ENCODE peak calls at places on chromosomes 7 and 10, in seven cellular contexts. One of them, this sample, is unnamed.

GRCh38 chr7:98119257-98119918 is 12.7 kb downstream of the LMTK2 start:
- DNase-seq in SK-N-SH: no peak
- DNase-seq in GM12878: no peak
- DNase-seq in A549: peak; percentile 46
- DNase-seq in HepG2: peak; percentile 53
- DNase-seq in K562: no peak
- DNase-seq in H1: no peak
- DNase-seq in this sample: no peak

GRCh38 chr7:50208335-50208982 is 96.1 kb upstream of the IKZF1 start:
- DNase-seq in SK-N-SH: no peak
- DNase-seq in GM12878: no peak
- DNase-seq in A549: no peak
- DNase-seq in HepG2: no peak
- DNase-seq in K562: no peak
- DNase-seq in H1: no peak
- DNase-seq in this sample: no peak

GRCh38 chr7:151894131-151895007 is 17.5 kb upstream of the PRKAG2 start:
- DNase-seq in SK-N-SH: no peak
- DNase-seq in GM12878: no peak
- DNase-seq in A549: no peak
- DNase-seq in HepG2: no peak
- DNase-seq in K562: no peak
- DNase-seq in H1: no peak
- DNase-seq in this sample: no peak

GRCh38 chr7:23467731-23468720 is 2.3 kb downstream of the IGF2BP3 start:
- DNase-seq in SK-N-SH: peak; percentile 48
- DNase-seq in GM12878: no peak
- DNase-seq in A549: no peak
- DNase-seq in HepG2: peak; percentile 56
- DNase-seq in K562: peak; percentile 51
- DNase-seq in H1: no peak
- DNase-seq in this sample: no peak

GRCh38 chr7:114862406-114862805 is 59.5 kb upstream of the MDFIC start:
- DNase-seq in SK-N-SH: no peak
- DNase-seq in GM12878: no peak
- DNase-seq in A549: no peak
- DNase-seq in HepG2: no peak
- DNase-seq in K562: no peak
- DNase-seq in H1: no peak
- DNase-seq in this sample: no peak

GRCh38 chr10:43202657-43203490 is 64.0 kb downstream of the RASGEF1A start:
- DNase-seq in SK-N-SH: peak; percentile 29
- DNase-seq in GM12878: no peak
- DNase-seq in A549: no peak
- DNase-seq in HepG2: no peak
- DNase-seq in K562: peak; percentile 97
- DNase-seq in H1: peak; percentile 93
- DNase-seq in this sample: no peak

GRCh38 chr7:87543623-87544022 is 57.1 kb downstream of the ABCB1 start:
- DNase-seq in SK-N-SH: no peak
- DNase-seq in GM12878: no peak
- DNase-seq in A549: no peak
- DNase-seq in HepG2: no peak
- DNase-seq in K562: no peak
- DNase-seq in H1: no peak
- DNase-seq in this sample: no peak

GRCh38 chr10:96309631-96310358 is 5.6 kb downstream of the DNTT start:
- DNase-seq in SK-N-SH: no peak
- DNase-seq in GM12878: no peak
- DNase-seq in A549: no peak
- DNase-seq in HepG2: no peak
- DNase-seq in K562: no peak
- DNase-seq in H1: peak; percentile 91
- DNase-seq in this sample: no peak

GRCh38 chr7:71558806-71559205 is 426.9 kb downstream of the GALNT17 start:
- DNase-seq in SK-N-SH: no peak
- DNase-seq in GM12878: no peak
- DNase-seq in A549: no peak
- DNase-seq in HepG2: no peak
- DNase-seq in K562: no peak
- DNase-seq in H1: no peak
- DNase-seq in this sample: no peak

GRCh38 chr10:74500806-74501205 is 325.6 kb upstream of the KAT6B start:
- DNase-seq in SK-N-SH: no peak
- DNase-seq in GM12878: no peak
- DNase-seq in A549: no peak
- DNase-seq in HepG2: no peak
- DNase-seq in K562: no peak
- DNase-seq in H1: no peak
- DNase-seq in this sample: no peak

GRCh38 chr7:108417926-108418325 is 38.3 kb downstream of the NRCAM start:
- DNase-seq in SK-N-SH: no peak
- DNase-seq in GM12878: no peak
- DNase-seq in A549: no peak
- DNase-seq in HepG2: no peak
- DNase-seq in K562: no peak
- DNase-seq in H1: no peak
- DNase-seq in this sample: no peak

GRCh38 chr7:76393116-76394031 is 16.1 kb downstream of the SSC4D start:
- DNase-seq in SK-N-SH: peak; percentile 100
- DNase-seq in GM12878: peak; percentile 66
- DNase-seq in A549: peak; percentile 92
- DNase-seq in HepG2: peak; percentile 89
- DNase-seq in K562: peak; percentile 98
- DNase-seq in H1: peak; percentile 66
- DNase-seq in this sample: peak; percentile 71

GRCh38 chr7:24891173-24891787 is 88.7 kb downstream of the OSBPL3 start:
- DNase-seq in SK-N-SH: no peak
- DNase-seq in GM12878: no peak
- DNase-seq in A549: no peak
- DNase-seq in HepG2: no peak
- DNase-seq in K562: no peak
- DNase-seq in H1: no peak
- DNase-seq in this sample: no peak

GRCh38 chr10:79188154-79188763 is 119.5 kb downstream of the ZMIZ1 start:
- DNase-seq in SK-N-SH: no peak
- DNase-seq in GM12878: no peak
- DNase-seq in A549: no peak
- DNase-seq in HepG2: peak; percentile 78
- DNase-seq in K562: peak; percentile 62
- DNase-seq in H1: no peak
- DNase-seq in this sample: no peak

GRCh38 chr7:46391215-46391614 is 470.1 kb upstream of the IGFBP3 start:
- DNase-seq in SK-N-SH: no peak
- DNase-seq in GM12878: no peak
- DNase-seq in A549: no peak
- DNase-seq in HepG2: no peak
- DNase-seq in K562: no peak
- DNase-seq in H1: no peak
- DNase-seq in this sample: no peak

GRCh38 chr10:75018233-75018632 is 93.2 kb upstream of the SAMD8 start:
- DNase-seq in SK-N-SH: no peak
- DNase-seq in GM12878: no peak
- DNase-seq in A549: no peak
- DNase-seq in HepG2: no peak
- DNase-seq in K562: no peak
- DNase-seq in H1: no peak
- DNase-seq in this sample: no peak

GRCh38 chr7:95113590-95113989 is 206.2 kb downstream of the PPP1R9A start:
- DNase-seq in SK-N-SH: no peak
- DNase-seq in GM12878: no peak
- DNase-seq in A549: no peak
- DNase-seq in HepG2: no peak
- DNase-seq in K562: no peak
- DNase-seq in H1: no peak
- DNase-seq in this sample: no peak

GRCh38 chr7:90715067-90715466 is 118.9 kb downstream of the CDK14 start:
- DNase-seq in SK-N-SH: no peak
- DNase-seq in GM12878: no peak
- DNase-seq in A549: no peak
- DNase-seq in HepG2: no peak
- DNase-seq in K562: no peak
- DNase-seq in H1: no peak
- DNase-seq in this sample: no peak

GRCh38 chr7:1993031-1993685 is 239.6 kb downstream of the MAD1L1 start:
- DNase-seq in SK-N-SH: no peak
- DNase-seq in GM12878: no peak
- DNase-seq in A549: no peak
- DNase-seq in HepG2: no peak
- DNase-seq in K562: no peak
- DNase-seq in H1: no peak
- DNase-seq in this sample: no peak

GRCh38 chr10:43249962-43250624 is 16.8 kb downstream of the RASGEF1A start:
- DNase-seq in SK-N-SH: no peak
- DNase-seq in GM12878: no peak
- DNase-seq in A549: no peak
- DNase-seq in HepG2: no peak
- DNase-seq in K562: no peak
- DNase-seq in H1: no peak
- DNase-seq in this sample: no peak

GRCh38 chr7:133703547-133703946 is 423.6 kb upstream of the LRGUK start:
- DNase-seq in SK-N-SH: peak; percentile 74
- DNase-seq in GM12878: no peak
- DNase-seq in A549: no peak
- DNase-seq in HepG2: no peak
- DNase-seq in K562: no peak
- DNase-seq in H1: no peak
- DNase-seq in this sample: no peak

GRCh38 chr10:52539463-52539862 is 225.4 kb downstream of the DKK1 start:
- DNase-seq in SK-N-SH: no peak
- DNase-seq in GM12878: no peak
- DNase-seq in A549: peak; percentile 3
- DNase-seq in HepG2: no peak
- DNase-seq in K562: no peak
- DNase-seq in H1: no peak
- DNase-seq in this sample: peak; percentile 71

DNA sequence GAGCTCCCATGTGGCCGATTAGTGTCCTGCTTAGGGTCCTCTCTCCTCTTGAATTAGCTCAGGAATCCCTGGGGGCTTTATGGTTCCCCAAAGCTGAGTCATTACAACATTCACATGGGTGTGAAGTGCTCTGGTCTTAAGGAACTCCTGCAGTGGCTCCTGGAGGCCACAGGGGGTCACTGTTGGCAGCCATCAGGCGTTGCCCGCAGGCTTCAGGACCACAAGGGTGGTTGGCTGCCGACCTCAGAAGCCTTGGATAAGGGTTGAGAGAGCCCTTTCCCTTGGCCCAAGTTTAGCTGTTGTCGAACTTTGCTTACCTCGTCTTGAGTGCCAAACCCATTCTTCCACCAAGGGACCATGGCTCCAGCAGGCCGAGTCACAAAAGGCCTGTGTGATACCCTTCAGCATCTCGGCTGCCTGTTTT is 61.7 kb downstream of the SH2D4B start:
- DNase-seq in SK-N-SH: peak; percentile 58
- DNase-seq in GM12878: peak; percentile 57
- DNase-seq in A549: peak; percentile 49
- DNase-seq in HepG2: peak; percentile 20
- DNase-seq in K562: peak; percentile 80
- DNase-seq in H1: peak; percentile 68
- DNase-seq in this sample: peak; percentile 59
- TF ChIP-seq RAD21 in SK-N-SH: peak; percentile 49
- TF ChIP-seq RAD21 in GM12878: peak; percentile 71
- TF ChIP-seq RAD21 in A549: peak; percentile 49
- TF ChIP-seq RAD21 in HepG2: no peak
- TF ChIP-seq RAD21 in K562: peak; percentile 47
- TF ChIP-seq RAD21 in H1: peak; percentile 85
- TF ChIP-seq RAD21 in this sample: peak; percentile 59

DNA sequence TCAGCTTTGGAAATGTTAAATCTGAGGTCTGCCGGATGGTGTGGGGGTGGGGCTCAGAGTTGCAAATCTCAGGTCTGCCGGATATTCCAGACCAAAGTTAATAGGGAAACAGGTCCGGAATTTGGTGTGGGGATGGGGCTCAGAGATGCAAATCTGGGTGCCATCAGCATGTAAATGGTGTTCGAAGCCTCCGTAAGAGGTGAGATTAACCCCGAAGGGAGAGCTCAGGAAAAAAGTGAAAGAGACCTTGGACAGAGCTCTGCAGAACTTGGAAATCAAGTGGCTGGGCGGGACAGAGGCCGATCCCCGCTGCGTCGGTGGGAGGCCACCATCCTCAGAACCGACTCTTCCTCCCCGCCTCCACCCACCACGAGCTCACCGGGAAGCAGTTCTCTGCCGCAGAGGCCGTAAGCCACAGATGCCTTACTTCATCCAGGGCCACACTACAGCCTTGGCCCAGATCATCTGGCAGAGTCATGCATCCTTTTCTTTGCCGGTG is 1.7 kb upstream of the SEPHS1 start:
- DNase-seq in SK-N-SH: peak; percentile 39
- DNase-seq in GM12878: no peak
- DNase-seq in A549: no peak
- DNase-seq in HepG2: no peak
- DNase-seq in K562: peak; percentile 27
- DNase-seq in H1: peak; percentile 97
- DNase-seq in this sample: no peak
- TF ChIP-seq MAX in SK-N-SH: no peak
- TF ChIP-seq MAX in GM12878: no peak
- TF ChIP-seq MAX in A549: no peak
- TF ChIP-seq MAX in HepG2: no peak
- TF ChIP-seq MAX in K562: no peak
- TF ChIP-seq MAX in H1: peak; percentile 80
- TF ChIP-seq MAX in this sample: no peak

GRCh38 chr10:80290474-80291220 is 1.2 kb upstream of the MAT1A start:
- DNase-seq in SK-N-SH: no peak
- DNase-seq in GM12878: no peak
- DNase-seq in A549: no peak
- DNase-seq in HepG2: peak; percentile 88
- DNase-seq in K562: no peak
- DNase-seq in H1: no peak
- DNase-seq in this sample: no peak
- TF ChIP-seq RAD21 in SK-N-SH: no peak
- TF ChIP-seq RAD21 in GM12878: no peak
- TF ChIP-seq RAD21 in A549: no peak
- TF ChIP-seq RAD21 in HepG2: no peak
- TF ChIP-seq RAD21 in K562: no peak
- TF ChIP-seq RAD21 in H1: no peak
- TF ChIP-seq RAD21 in this sample: no peak

GRCh38 chr10:100106865-100107264 is 25.2 kb upstream of the CPN1 start:
- DNase-seq in SK-N-SH: no peak
- DNase-seq in GM12878: no peak
- DNase-seq in A549: no peak
- DNase-seq in HepG2: no peak
- DNase-seq in K562: no peak
- DNase-seq in H1: no peak
- DNase-seq in this sample: no peak

GRCh38 chr10:100101526-100102076 is 19.9 kb upstream of the CPN1 start:
- DNase-seq in SK-N-SH: no peak
- DNase-seq in GM12878: no peak
- DNase-seq in A549: no peak
- DNase-seq in HepG2: peak; percentile 100
- DNase-seq in K562: no peak
- DNase-seq in H1: no peak
- DNase-seq in this sample: no peak

GRCh38 chr10:100103581-100103980 is 21.9 kb upstream of the CPN1 start:
- DNase-seq in SK-N-SH: no peak
- DNase-seq in GM12878: no peak
- DNase-seq in A549: no peak
- DNase-seq in HepG2: no peak
- DNase-seq in K562: no peak
- DNase-seq in H1: no peak
- DNase-seq in this sample: no peak

GRCh38 chr10:100104300-100104699 is 22.6 kb upstream of the CPN1 start:
- DNase-seq in SK-N-SH: no peak
- DNase-seq in GM12878: no peak
- DNase-seq in A549: no peak
- DNase-seq in HepG2: no peak
- DNase-seq in K562: no peak
- DNase-seq in H1: no peak
- DNase-seq in this sample: no peak

GRCh38 chr10:100100651-100101525 is 19.2 kb upstream of the CPN1 start:
- DNase-seq in SK-N-SH: no peak
- DNase-seq in GM12878: no peak
- DNase-seq in A549: peak; percentile 65
- DNase-seq in HepG2: peak; percentile 76
- DNase-seq in K562: no peak
- DNase-seq in H1: no peak
- DNase-seq in this sample: peak; percentile 29
- TF ChIP-seq MAX in SK-N-SH: no peak
- TF ChIP-seq MAX in GM12878: no peak
- TF ChIP-seq MAX in A549: no peak
- TF ChIP-seq MAX in HepG2: no peak
- TF ChIP-seq MAX in K562: no peak
- TF ChIP-seq MAX in H1: no peak
- TF ChIP-seq MAX in this sample: no peak